ENCODE peak calls at places on chromosomes 5 and 9, in ten cellular contexts. One of them, this sample, is unnamed.

GRCh38 chr5:34045996-34046395 is 3.0 kb upstream of the C1QTNF3 start:
- DNase-seq in cardiac fibroblast: no peak
- DNase-seq in brain microvascular endothelial cell: peak
- DNase-seq in suprapubic skin: no peak
- DNase-seq in neuronal stem cell: no peak
- DNase-seq in CD8-positive, alpha-beta T cell: no peak
- DNase-seq in AG10803: peak
- DNase-seq in cardiac muscle cell: no peak
- DNase-seq in GM06990: no peak
- DNase-seq in lung: no peak
- DNase-seq in this sample: no peak

GRCh38 chr9:100216178-100216787 is 117.2 kb downstream of the INVS start:
- DNase-seq in AG10803: peak
- DNase-seq in cardiac fibroblast: peak
- DNase-seq in suprapubic skin: no peak
- DNase-seq in lung: peak
- DNase-seq in cardiac muscle cell: peak
- DNase-seq in GM06990: no peak
- DNase-seq in CD8-positive, alpha-beta T cell: peak
- DNase-seq in neuronal stem cell: peak
- DNase-seq in brain microvascular endothelial cell: peak
- DNase-seq in this sample: peak

GRCh38 chr9:136336156-136336860 is 9.0 kb downstream of the GPSM1 start:
- DNase-seq in brain microvascular endothelial cell: peak
- DNase-seq in neuronal stem cell: no peak
- DNase-seq in CD8-positive, alpha-beta T cell: no peak
- DNase-seq in AG10803: no peak
- DNase-seq in cardiac fibroblast: peak
- DNase-seq in cardiac muscle cell: no peak
- DNase-seq in GM06990: no peak
- DNase-seq in lung: no peak
- DNase-seq in suprapubic skin: no peak
- DNase-seq in this sample: no peak

GRCh38 chr9:135878528-135879236 is 28.7 kb downstream of the CAMSAP1 start:
- DNase-seq in brain microvascular endothelial cell: no peak
- DNase-seq in cardiac fibroblast: no peak
- DNase-seq in neuronal stem cell: no peak
- DNase-seq in CD8-positive, alpha-beta T cell: no peak
- DNase-seq in cardiac muscle cell: no peak
- DNase-seq in AG10803: no peak
- DNase-seq in GM06990: no peak
- DNase-seq in lung: no peak
- DNase-seq in suprapubic skin: no peak
- DNase-seq in this sample: no peak

GRCh38 chr9:115164511-115164974 is 46.6 kb upstream of the TNC start:
- DNase-seq in lung: no peak
- DNase-seq in cardiac fibroblast: peak
- DNase-seq in brain microvascular endothelial cell: no peak
- DNase-seq in neuronal stem cell: no peak
- DNase-seq in AG10803: peak
- DNase-seq in cardiac muscle cell: peak
- DNase-seq in GM06990: no peak
- DNase-seq in suprapubic skin: peak
- DNase-seq in CD8-positive, alpha-beta T cell: no peak
- DNase-seq in this sample: no peak

GRCh38 chr5:154849791-154850201 is 607 bp downstream of the FAXDC2 start:
- DNase-seq in CD8-positive, alpha-beta T cell: no peak
- DNase-seq in lung: no peak
- DNase-seq in neuronal stem cell: no peak
- DNase-seq in brain microvascular endothelial cell: no peak
- DNase-seq in cardiac fibroblast: peak
- DNase-seq in suprapubic skin: no peak
- DNase-seq in AG10803: peak
- DNase-seq in cardiac muscle cell: peak
- DNase-seq in GM06990: no peak
- DNase-seq in this sample: no peak

GRCh38 chr5:33938507-33938796 is 2.3 kb downstream of the RXFP3 start:
- DNase-seq in cardiac muscle cell: no peak
- DNase-seq in AG10803: no peak
- DNase-seq in brain microvascular endothelial cell: no peak
- DNase-seq in suprapubic skin: no peak
- DNase-seq in neuronal stem cell: no peak
- DNase-seq in lung: no peak
- DNase-seq in cardiac fibroblast: no peak
- DNase-seq in GM06990: no peak
- DNase-seq in CD8-positive, alpha-beta T cell: no peak
- DNase-seq in this sample: no peak

GRCh38 chr5:34585601-34586104 is 70.5 kb upstream of the RAI14 start:
- DNase-seq in neuronal stem cell: no peak
- DNase-seq in AG10803: peak
- DNase-seq in suprapubic skin: no peak
- DNase-seq in CD8-positive, alpha-beta T cell: no peak
- DNase-seq in brain microvascular endothelial cell: peak
- DNase-seq in cardiac fibroblast: peak
- DNase-seq in lung: no peak
- DNase-seq in cardiac muscle cell: peak
- DNase-seq in GM06990: no peak
- DNase-seq in this sample: no peak

GRCh38 chr5:74256947-74257573 is 383.5 kb downstream of the ENC1 start:
- DNase-seq in cardiac muscle cell: no peak
- DNase-seq in CD8-positive, alpha-beta T cell: no peak
- DNase-seq in GM06990: no peak
- DNase-seq in brain microvascular endothelial cell: no peak
- DNase-seq in lung: no peak
- DNase-seq in neuronal stem cell: no peak
- DNase-seq in cardiac fibroblast: peak
- DNase-seq in AG10803: no peak
- DNase-seq in suprapubic skin: no peak
- DNase-seq in this sample: no peak

GRCh38 chr9:95533996-95534680 is 17.4 kb upstream of the PTCH1 start:
- DNase-seq in neuronal stem cell: no peak
- DNase-seq in lung: no peak
- DNase-seq in GM06990: no peak
- DNase-seq in cardiac fibroblast: no peak
- DNase-seq in AG10803: no peak
- DNase-seq in brain microvascular endothelial cell: no peak
- DNase-seq in CD8-positive, alpha-beta T cell: no peak
- DNase-seq in suprapubic skin: no peak
- DNase-seq in cardiac muscle cell: no peak
- DNase-seq in this sample: no peak

GRCh38 chr9:86434039-86434726 is 80.0 kb upstream of the TUT7 start:
- DNase-seq in AG10803: peak
- DNase-seq in neuronal stem cell: peak
- DNase-seq in lung: no peak
- DNase-seq in cardiac fibroblast: peak
- DNase-seq in CD8-positive, alpha-beta T cell: no peak
- DNase-seq in GM06990: peak
- DNase-seq in suprapubic skin: peak
- DNase-seq in brain microvascular endothelial cell: peak
- DNase-seq in cardiac muscle cell: peak
- DNase-seq in this sample: no peak

GRCh38 chr5:459562-460412 is 16.8 kb downstream of the EXOC3 start:
- DNase-seq in suprapubic skin: peak
- DNase-seq in GM06990: peak
- DNase-seq in CD8-positive, alpha-beta T cell: no peak
- DNase-seq in brain microvascular endothelial cell: no peak
- DNase-seq in cardiac fibroblast: no peak
- DNase-seq in neuronal stem cell: no peak
- DNase-seq in AG10803: no peak
- DNase-seq in lung: no peak
- DNase-seq in cardiac muscle cell: no peak
- DNase-seq in this sample: no peak

GRCh38 chr5:179620703-179621350 is 2.6 kb downstream of the HNRNPH1 start:
- DNase-seq in GM06990: no peak
- DNase-seq in suprapubic skin: no peak
- DNase-seq in CD8-positive, alpha-beta T cell: no peak
- DNase-seq in neuronal stem cell: no peak
- DNase-seq in cardiac fibroblast: peak
- DNase-seq in brain microvascular endothelial cell: no peak
- DNase-seq in cardiac muscle cell: no peak
- DNase-seq in lung: no peak
- DNase-seq in AG10803: no peak
- DNase-seq in this sample: no peak

GRCh38 chr5:179623001-179623905 is at the start of gene HNRNPH1:
- DNase-seq in GM06990: peak
- DNase-seq in cardiac fibroblast: peak
- DNase-seq in cardiac muscle cell: peak
- DNase-seq in neuronal stem cell: peak
- DNase-seq in brain microvascular endothelial cell: peak
- DNase-seq in CD8-positive, alpha-beta T cell: peak
- DNase-seq in suprapubic skin: peak
- DNase-seq in AG10803: peak
- DNase-seq in lung: peak
- DNase-seq in this sample: peak

GRCh38 chr5:179621551-179621971 is 1.9 kb downstream of the HNRNPH1 start:
- DNase-seq in neuronal stem cell: no peak
- DNase-seq in suprapubic skin: peak
- DNase-seq in cardiac muscle cell: no peak
- DNase-seq in cardiac fibroblast: no peak
- DNase-seq in CD8-positive, alpha-beta T cell: no peak
- DNase-seq in AG10803: no peak
- DNase-seq in GM06990: no peak
- DNase-seq in lung: no peak
- DNase-seq in brain microvascular endothelial cell: no peak
- DNase-seq in this sample: no peak

GRCh38 chr5:179623906-179624741 is 653 bp upstream of the HNRNPH1 start:
- DNase-seq in AG10803: peak
- DNase-seq in cardiac fibroblast: peak
- DNase-seq in lung: no peak
- DNase-seq in neuronal stem cell: no peak
- DNase-seq in cardiac muscle cell: peak
- DNase-seq in suprapubic skin: peak
- DNase-seq in CD8-positive, alpha-beta T cell: no peak
- DNase-seq in brain microvascular endothelial cell: peak
- DNase-seq in GM06990: no peak
- DNase-seq in this sample: peak

DNA sequence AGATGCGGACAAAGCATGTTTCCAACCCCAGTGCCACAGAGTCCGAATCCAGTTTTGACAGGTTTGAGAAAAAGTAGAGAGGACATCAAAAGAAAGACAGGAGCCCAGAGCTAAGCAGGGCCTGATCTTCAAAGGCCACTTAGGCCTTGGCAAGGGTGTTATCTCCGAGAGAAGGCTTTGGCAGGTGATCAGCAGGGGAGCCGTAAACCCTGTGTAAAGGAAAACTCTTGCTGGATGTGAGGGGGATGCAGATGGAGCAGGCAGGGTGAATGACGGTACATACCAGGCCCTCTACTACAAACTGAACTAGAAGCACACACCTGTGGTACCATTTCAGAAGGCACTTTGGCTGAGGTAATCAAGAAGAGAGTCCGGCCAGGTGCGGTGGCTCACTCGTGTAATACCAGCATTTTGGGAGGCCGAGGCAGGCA is 1.4 kb upstream of the HNRNPH1 start:
- DNase-seq in cardiac fibroblast: no peak
- DNase-seq in GM06990: no peak
- DNase-seq in suprapubic skin: peak
- DNase-seq in brain microvascular endothelial cell: no peak
- DNase-seq in lung: no peak
- DNase-seq in cardiac muscle cell: no peak
- DNase-seq in neuronal stem cell: no peak
- DNase-seq in CD8-positive, alpha-beta T cell: no peak
- DNase-seq in AG10803: no peak
- DNase-seq in this sample: no peak
- H3K4me3 ChIP-seq in cardiac fibroblast: no peak
- H3K4me3 ChIP-seq in GM06990: no peak
- H3K4me3 ChIP-seq in suprapubic skin: peak
- H3K4me3 ChIP-seq in brain microvascular endothelial cell: no peak
- H3K4me3 ChIP-seq in lung: no peak
- H3K4me3 ChIP-seq in cardiac muscle cell: no peak
- H3K4me3 ChIP-seq in neuronal stem cell: no peak
- H3K4me3 ChIP-seq in CD8-positive, alpha-beta T cell: no peak
- H3K4me3 ChIP-seq in AG10803: peak
- H3K4me3 ChIP-seq in this sample: peak

GRCh38 chr9:106333487-106333886 is 529.5 kb upstream of the ZNF462 start:
- DNase-seq in CD8-positive, alpha-beta T cell: no peak
- DNase-seq in suprapubic skin: no peak
- DNase-seq in brain microvascular endothelial cell: no peak
- DNase-seq in cardiac fibroblast: no peak
- DNase-seq in neuronal stem cell: no peak
- DNase-seq in lung: no peak
- DNase-seq in cardiac muscle cell: no peak
- DNase-seq in AG10803: no peak
- DNase-seq in GM06990: no peak
- DNase-seq in this sample: no peak
- H3K4me3 ChIP-seq in CD8-positive, alpha-beta T cell: no peak
- H3K4me3 ChIP-seq in suprapubic skin: no peak
- H3K4me3 ChIP-seq in brain microvascular endothelial cell: no peak
- H3K4me3 ChIP-seq in cardiac fibroblast: no peak
- H3K4me3 ChIP-seq in neuronal stem cell: no peak
- H3K4me3 ChIP-seq in lung: no peak
- H3K4me3 ChIP-seq in cardiac muscle cell: no peak
- H3K4me3 ChIP-seq in AG10803: no peak
- H3K4me3 ChIP-seq in GM06990: no peak
- H3K4me3 ChIP-seq in this sample: no peak

DNA sequence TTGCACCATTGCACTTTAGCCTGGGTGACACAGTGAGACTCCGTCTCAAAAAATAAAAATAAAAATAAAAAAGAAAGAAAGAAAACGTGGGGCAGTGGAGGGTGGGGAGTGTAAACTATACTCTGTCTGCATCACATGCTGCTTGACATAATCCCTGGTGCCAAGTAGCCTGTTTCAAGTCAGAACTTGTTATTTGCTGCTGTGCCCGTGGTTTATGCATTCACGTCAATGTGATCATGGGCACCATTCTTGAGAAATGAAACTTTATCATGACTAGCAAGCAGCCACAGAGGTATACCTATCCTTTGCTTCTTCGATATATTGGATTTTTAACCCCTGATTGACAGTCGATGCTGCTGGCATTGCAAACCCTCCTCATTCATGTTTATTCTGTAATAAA is 4.1 kb upstream of the SMU1 start:
- DNase-seq in brain microvascular endothelial cell: no peak
- DNase-seq in AG10803: no peak
- DNase-seq in neuronal stem cell: no peak
- DNase-seq in cardiac fibroblast: no peak
- DNase-seq in cardiac muscle cell: no peak
- DNase-seq in CD8-positive, alpha-beta T cell: no peak
- DNase-seq in GM06990: no peak
- DNase-seq in lung: no peak
- DNase-seq in suprapubic skin: no peak
- DNase-seq in this sample: no peak
- H3K4me3 ChIP-seq in brain microvascular endothelial cell: no peak
- H3K4me3 ChIP-seq in AG10803: no peak
- H3K4me3 ChIP-seq in neuronal stem cell: no peak
- H3K4me3 ChIP-seq in cardiac fibroblast: no peak
- H3K4me3 ChIP-seq in cardiac muscle cell: no peak
- H3K4me3 ChIP-seq in CD8-positive, alpha-beta T cell: no peak
- H3K4me3 ChIP-seq in GM06990: no peak
- H3K4me3 ChIP-seq in lung: no peak
- H3K4me3 ChIP-seq in suprapubic skin: peak
- H3K4me3 ChIP-seq in this sample: no peak

DNA sequence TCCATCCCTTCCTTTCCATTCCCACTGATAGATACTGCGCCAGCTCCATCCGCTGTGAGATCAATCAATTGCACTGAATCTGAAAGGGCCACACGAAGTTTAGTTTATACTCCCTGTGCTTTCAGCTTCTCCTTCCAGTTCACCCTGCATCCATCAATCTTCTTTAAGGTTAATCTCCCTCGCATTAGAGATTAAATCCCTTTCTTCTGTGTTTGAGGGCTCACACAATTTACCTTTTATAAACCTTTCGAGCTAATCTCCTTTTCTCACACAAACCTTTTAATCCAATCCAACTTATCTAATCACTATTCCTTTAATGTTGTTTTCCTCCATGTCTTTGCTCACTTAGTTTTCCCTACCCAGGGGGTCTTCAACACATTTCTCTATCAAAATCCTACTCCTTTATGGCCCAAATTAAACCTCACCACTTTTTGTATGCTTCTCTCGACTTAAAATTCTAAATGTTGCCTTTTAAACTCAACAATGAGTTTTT is 64.6 kb upstream of the HAPLN1 start:
- DNase-seq in lung: no peak
- DNase-seq in brain microvascular endothelial cell: no peak
- DNase-seq in cardiac fibroblast: no peak
- DNase-seq in GM06990: no peak
- DNase-seq in suprapubic skin: no peak
- DNase-seq in neuronal stem cell: no peak
- DNase-seq in AG10803: no peak
- DNase-seq in cardiac muscle cell: no peak
- DNase-seq in CD8-positive, alpha-beta T cell: no peak
- DNase-seq in this sample: no peak
- H3K4me3 ChIP-seq in lung: no peak
- H3K4me3 ChIP-seq in brain microvascular endothelial cell: no peak
- H3K4me3 ChIP-seq in cardiac fibroblast: no peak
- H3K4me3 ChIP-seq in GM06990: no peak
- H3K4me3 ChIP-seq in suprapubic skin: no peak
- H3K4me3 ChIP-seq in neuronal stem cell: no peak
- H3K4me3 ChIP-seq in AG10803: no peak
- H3K4me3 ChIP-seq in cardiac muscle cell: no peak
- H3K4me3 ChIP-seq in CD8-positive, alpha-beta T cell: no peak
- H3K4me3 ChIP-seq in this sample: no peak